ENCODE peak calls at places on chromosome X, in ten cellular contexts. U is fibroblast of pulmonary artery, P is fibroblast of villous mesenchyme, C is endothelial cell, G is heart right ventricle, H is AG09309, W is IMR-90, N is nephron progenitor cell, A is AG09319, R is progenitor cell of endocrine pancreas. X is an unnamed sample.

GRCh38 chrX:66053414-66053813 is 13.5 kb upstream of the VSIG4 start:
- DNase-seq in U (no peak), P (no peak), C (no peak), G (no peak), H (no peak), W (no peak), N (no peak), A (no peak), R (no peak), X (no peak)

GRCh38 chrX:115892056-115892708 is 278.4 kb upstream of the AGTR2 start:
- DNase-seq in U (no peak), P (no peak), C (no peak), G (no peak), H (no peak), W (no peak), N (no peak), A (no peak), R (no peak), X (peak; percentile 6)

GRCh38 chrX:124239911-124240310 is 92.5 kb upstream of the TEX13D start:
- DNase-seq in U (no peak), P (no peak), C (no peak), G (no peak), H (no peak), W (no peak), N (no peak), A (no peak), R (no peak), X (no peak)

GRCh38 chrX:113980953-113981352 is 602.9 kb upstream of the HTR2C start:
- DNase-seq in U (no peak), P (no peak), C (no peak), G (no peak), H (no peak), W (no peak), N (no peak), A (no peak), R (no peak), X (no peak)

GRCh38 chrX:13279279-13280009 is 40.4 kb downstream of the ATXN3L start:
- DNase-seq in U (no peak), P (no peak), C (no peak), G (no peak), H (no peak), W (no peak), N (no peak), A (no peak), R (no peak), X (no peak)

GRCh38 chrX:119735467-119735866 is 22.9 kb upstream of the SOWAHD start:
- DNase-seq in U (no peak), P (no peak), C (no peak), G (no peak), H (no peak), W (no peak), N (peak; percentile 43), A (no peak), R (no peak), X (no peak)

GRCh38 chrX:12701625-12702024 is 89.6 kb upstream of the PRPS2 start:
- DNase-seq in U (peak; percentile 82), P (peak; percentile 62), C (peak; percentile 44), G (no peak), H (peak; percentile 16), W (peak; percentile 68), N (peak; percentile 46), A (peak; percentile 4), R (peak; percentile 32), X (peak; percentile 69)

GRCh38 chrX:47515941-47516649 is 33.1 kb upstream of the ZNF41 start:
- DNase-seq in U (peak; percentile 16), P (peak; percentile 78), C (no peak), G (no peak), H (no peak), W (peak; percentile 45), N (no peak), A (no peak), R (no peak), X (no peak)

GRCh38 chrX:130139474-130140201 is 26.0 kb downstream of the AIFM1 start:
- DNase-seq in U (peak; percentile 18), P (no peak), C (no peak), G (no peak), H (no peak), W (no peak), N (no peak), A (no peak), R (no peak), X (no peak)

GRCh38 chrX:19904778-19905367 is 17.5 kb upstream of the SH3KBP1 start:
- DNase-seq in U (peak; percentile 63), P (peak; percentile 64), C (no peak), G (no peak), H (no peak), W (peak; percentile 63), N (peak; percentile 12), A (no peak), R (no peak), X (peak; percentile 65)

GRCh38 chrX:19906293-19906692 is 18.9 kb upstream of the SH3KBP1 start:
- DNase-seq in U (no peak), P (no peak), C (no peak), G (no peak), H (no peak), W (no peak), N (no peak), A (no peak), R (no peak), X (no peak)

GRCh38 chrX:19909761-19910160 is 22.4 kb upstream of the SH3KBP1 start:
- DNase-seq in U (no peak), P (no peak), C (no peak), G (no peak), H (no peak), W (no peak), N (no peak), A (no peak), R (no peak), X (no peak)

GRCh38 chrX:19911784-19912183 is 24.4 kb upstream of the SH3KBP1 start:
- DNase-seq in U (no peak), P (no peak), C (no peak), G (no peak), H (no peak), W (no peak), N (no peak), A (no peak), R (no peak), X (no peak)

GRCh38 chrX:19907794-19908193 is 20.4 kb upstream of the SH3KBP1 start:
- DNase-seq in U (no peak), P (no peak), C (no peak), G (no peak), H (no peak), W (no peak), N (no peak), A (no peak), R (no peak), X (no peak)
- TF ChIP-seq CTCF in U (peak; percentile 0), P (no peak), C (no peak), G (no peak), H (no peak), W (no peak), N (no peak), A (no peak), R (no peak), X (no peak)

GRCh38 chrX:131853440-131853839 is 169.7 kb upstream of the STK26 start:
- DNase-seq in U (no peak), P (no peak), C (no peak), G (no peak), H (no peak), W (no peak), N (no peak), A (no peak), R (no peak), X (no peak)

GRCh38 chrX:131854586-131854985 is 168.5 kb upstream of the STK26 start:
- DNase-seq in U (peak; percentile 20), P (peak; percentile 16), C (no peak), G (no peak), H (no peak), W (no peak), N (no peak), A (no peak), R (no peak), X (peak; percentile 10)
- TF ChIP-seq CTCF in U (no peak), P (peak; percentile 10), C (no peak), G (peak; percentile 20), H (peak; percentile 7), W (peak; percentile 6), N (peak; percentile 17), A (no peak), R (peak; percentile 57), X (no peak)

GRCh38 chrX:73964607-73965006 is 339.4 kb upstream of the ZCCHC13 start:
- DNase-seq in U (no peak), P (no peak), C (no peak), G (no peak), H (no peak), W (no peak), N (no peak), A (no peak), R (no peak), X (no peak)
- TF ChIP-seq CTCF in U (no peak), P (no peak), C (no peak), G (no peak), H (no peak), W (no peak), N (no peak), A (no peak), R (no peak), X (no peak)

DNA sequence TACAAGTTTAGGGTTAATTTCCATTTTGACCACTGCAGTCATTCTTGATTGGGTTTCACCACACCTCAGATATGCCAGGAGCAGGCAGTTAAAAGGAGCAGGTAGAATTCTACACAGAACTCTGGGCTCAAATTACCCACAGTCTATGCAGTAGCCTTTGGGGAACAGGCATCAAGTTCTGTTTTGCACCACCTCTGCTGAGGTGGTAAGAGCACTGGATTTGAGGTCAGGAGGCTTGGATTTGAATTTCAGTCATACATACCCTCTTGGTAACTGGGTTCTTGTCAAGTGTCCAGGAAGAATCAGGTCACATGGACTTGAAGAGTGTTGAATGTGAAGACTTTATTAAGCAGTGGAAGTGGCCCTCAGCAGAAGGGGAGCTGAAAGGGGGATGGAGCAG is 40.4 kb upstream of the PGK1 start:
- DNase-seq in U (no peak), P (no peak), C (no peak), G (no peak), H (no peak), W (no peak), N (no peak), A (no peak), R (no peak), X (no peak)
- TF ChIP-seq CTCF in U (no peak), P (no peak), C (no peak), G (no peak), H (no peak), W (no peak), N (no peak), A (no peak), R (no peak), X (no peak)

GRCh38 chrX:83145910-83146309 is 362.2 kb upstream of the POU3F4 start:
- DNase-seq in U (no peak), P (no peak), C (no peak), G (no peak), H (no peak), W (no peak), N (no peak), A (no peak), R (no peak), X (no peak)
- TF ChIP-seq CTCF in U (no peak), P (no peak), C (no peak), G (no peak), H (no peak), W (no peak), N (no peak), A (no peak), R (no peak), X (no peak)

DNA sequence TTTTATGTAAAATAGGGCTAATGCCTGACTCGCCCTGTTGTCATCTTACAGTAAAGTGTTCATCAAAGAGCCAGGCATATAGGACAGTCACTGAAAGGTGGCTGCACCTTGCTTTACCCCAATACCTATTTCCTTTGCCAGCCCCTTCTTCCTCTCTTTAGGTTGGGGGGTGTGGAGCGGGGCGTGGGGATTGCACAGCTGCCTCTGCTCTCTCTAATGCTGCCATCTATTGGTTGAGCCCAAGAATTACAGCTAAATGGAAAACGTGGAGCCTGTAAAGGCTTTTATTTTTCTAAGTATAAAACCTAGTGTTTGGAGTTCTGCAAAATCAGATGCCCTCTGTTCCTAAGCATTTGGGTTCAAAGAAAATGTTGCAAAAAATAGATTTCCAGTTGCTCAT is 47.7 kb downstream of the ATG4A start:
- DNase-seq in U (peak; percentile 21), P (peak; percentile 10), C (no peak), G (no peak), H (no peak), W (no peak), N (no peak), A (no peak), R (no peak), X (no peak)
- TF ChIP-seq CTCF in U (peak; percentile 46), P (peak; percentile 53), C (peak; percentile 47), G (peak; percentile 56), H (peak; percentile 58), W (peak; percentile 48), N (peak; percentile 28), A (peak; percentile 47), R (peak; percentile 48), X (peak; percentile 50)

X was measured in fibroblast of the aortic adventitia.